ENCODE peak calls at places on chromosomes 4 and X, in five cellular contexts. H is G401, G is activated T-helper 1 cell treated with Interleukin-2 at 50 U/mL for 16 hours, P is GM20000, Z is Peyer's patch. T is an unnamed sample.

GRCh38 chr4:76758290-76758882 is 139.6 kb downstream of the SOWAHB start:
- DNase-seq in P (peak; percentile 51), G (no peak), Z (no peak), H (peak; percentile 83), T (no peak)

GRCh38 chrX:122579521-122579920 is 604.6 kb upstream of the GRIA3 start:
- DNase-seq in P (no peak), Z (no peak), H (no peak), G (no peak), T (no peak)

GRCh38 chr4:168560184-168560834 is 63.5 kb downstream of the PALLD start:
- DNase-seq in Z (no peak), H (no peak), G (no peak), P (no peak), T (no peak)

GRCh38 chr4:6889101-6889735 is 20.4 kb upstream of the TBC1D14 start:
- DNase-seq in G (no peak), H (no peak), Z (no peak), P (no peak), T (no peak)

GRCh38 chr4:170248029-170248428 is 158.3 kb upstream of the AADAT start:
- DNase-seq in Z (no peak), H (no peak), P (no peak), G (no peak), T (no peak)

GRCh38 chrX:66016905-66017658 is 22.8 kb downstream of the VSIG4 start:
- DNase-seq in G (no peak), Z (no peak), H (no peak), P (peak; percentile 4), T (no peak)

GRCh38 chr4:114108869-114109268 is 129.4 kb upstream of the ARSJ start:
- DNase-seq in G (no peak), H (peak; percentile 98), P (no peak), Z (no peak), T (no peak)

GRCh38 chr4:150348079-150348478 is 233.9 kb upstream of the MAB21L2 start:
- DNase-seq in G (no peak), H (no peak), Z (no peak), P (no peak), T (no peak)

GRCh38 chr4:14783011-14783877 is 219.0 kb upstream of the CPEB2 start:
- DNase-seq in Z (no peak), H (no peak), P (peak; percentile 24), G (no peak), T (no peak)

GRCh38 chr4:71941001-71941400 is 90.8 kb upstream of the NPFFR2 start:
- DNase-seq in P (peak; percentile 8), H (peak; percentile 6), Z (no peak), G (no peak), T (no peak)

GRCh38 chr4:38075370-38076152 is 115.4 kb downstream of the PTTG2 start:
- DNase-seq in H (no peak), G (no peak), Z (no peak), P (peak; percentile 28), T (no peak)

GRCh38 chr4:145937990-145938611 is 522 bp downstream of the ZNF827 start:
- DNase-seq in H (peak; percentile 55), Z (peak; percentile 59), P (peak; percentile 70), G (no peak), T (no peak)

GRCh38 chr4:75710246-75710645 is 14.1 kb upstream of the USO1 start:
- DNase-seq in G (no peak), Z (no peak), P (no peak), H (no peak), T (no peak)

GRCh38 chr4:42302348-42302747 is 94.9 kb upstream of the SHISA3 start:
- DNase-seq in H (peak; percentile 13), G (no peak), P (no peak), Z (no peak), T (no peak)

GRCh38 chr4:1928356-1929235 is 57.4 kb downstream of the NSD2 start:
- DNase-seq in G (no peak), P (no peak), H (no peak), Z (no peak), T (no peak)

GRCh38 chrX:39857780-39858179 is 240.0 kb downstream of the BCOR start:
- DNase-seq in H (no peak), P (no peak), G (no peak), Z (no peak), T (no peak)

GRCh38 chrX:53440631-53441517 is 6.7 kb upstream of the HSD17B10 start:
- DNase-seq in G (no peak), P (no peak), Z (peak; percentile 71), H (peak; percentile 74), T (peak; percentile 72)

GRCh38 chrX:45850775-45851433 is 650.2 kb upstream of the DIPK2B start:
- DNase-seq in P (peak; percentile 13), Z (peak; percentile 54), G (peak; percentile 4), H (peak; percentile 13), T (no peak)

GRCh38 chrX:13119386-13119785 is 75.0 kb upstream of the FAM9C start:
- DNase-seq in G (no peak), P (no peak), H (no peak), Z (no peak), T (no peak)

GRCh38 chrX:136086521-136086920 is 60.8 kb upstream of the FHL1 start:
- DNase-seq in P (no peak), H (no peak), Z (no peak), G (no peak), T (no peak)

GRCh38 chr4:122898370-122899150 is 23.8 kb downstream of the NUDT6 start:
- DNase-seq in Z (no peak), G (no peak), H (peak; percentile 6), P (no peak), T (no peak)

GRCh38 chrX:87516716-87517115 is 886 bp upstream of the KLHL4 start:
- DNase-seq in G (no peak), H (no peak), Z (no peak), P (no peak), T (no peak)

GRCh38 chr4:3384771-3385701 is 56.7 kb upstream of the HGFAC start:
- DNase-seq in Z (no peak), H (no peak), G (no peak), P (no peak), T (peak; percentile 91)

GRCh38 chr4:8035371-8035780 is 95.7 kb upstream of the AFAP1 start:
- DNase-seq in Z (no peak), G (no peak), P (no peak), H (no peak), T (no peak)

GRCh38 chrX:24963823-24964222 is 51.9 kb downstream of the ARX start:
- DNase-seq in H (no peak), Z (no peak), G (no peak), P (no peak), T (no peak)

GRCh38 chr4:132860976-132861375 is 288.1 kb upstream of the PCDH10 start:
- DNase-seq in H (no peak), G (no peak), P (no peak), Z (no peak), T (no peak)

GRCh38 chrX:56505866-56506265 is 57.6 kb upstream of the UBQLN2 start:
- DNase-seq in G (no peak), Z (no peak), P (no peak), H (no peak), T (no peak)

GRCh38 chr4:25299476-25300203 is 12.9 kb upstream of the ZCCHC4 start:
- DNase-seq in G (no peak), H (no peak), Z (no peak), P (no peak), T (peak; percentile 55)

GRCh38 chr4:137180349-137180748 is 351.9 kb downstream of the PCDH18 start:
- DNase-seq in G (no peak), H (no peak), Z (no peak), P (no peak), T (no peak)

GRCh38 chr4:54400802-54401201 is 171.7 kb downstream of the PDGFRA start:
- DNase-seq in P (no peak), G (no peak), H (no peak), Z (no peak), T (no peak)

GRCh38 chr4:39044364-39044946 is 12.2 kb upstream of the TMEM156 start:
- DNase-seq in P (peak; percentile 92), Z (peak; percentile 86), G (peak; percentile 84), H (peak; percentile 83), T (peak; percentile 93)

GRCh38 chrX:154380153-154380552 is 1.1 kb downstream of the EMD start:
- DNase-seq in Z (no peak), P (no peak), G (no peak), H (no peak), T (no peak)

GRCh38 chrX:54484666-54485065 is 11.4 kb downstream of the FGD1 start:
- DNase-seq in P (no peak), G (no peak), Z (no peak), H (no peak), T (no peak)

GRCh38 chr4:41413670-41414069 is 124.3 kb upstream of the LIMCH1 start:
- DNase-seq in H (no peak), P (no peak), G (no peak), Z (no peak), T (no peak)

GRCh38 chrX:95382799-95383198 is 1301.8 kb upstream of the DIAPH2 start:
- DNase-seq in P (no peak), G (no peak), Z (no peak), H (no peak), T (no peak)

GRCh38 chr4:10077492-10078335 is 38.9 kb downstream of the WDR1 start:
- DNase-seq in P (no peak), G (no peak), Z (peak; percentile 43), H (no peak), T (no peak)

GRCh38 chrX:130915302-130915701 is 12.3 kb upstream of the ENOX2 start:
- DNase-seq in H (no peak), Z (no peak), G (no peak), P (no peak), T (no peak)

GRCh38 chr4:33725861-33726260 is 2518.5 kb downstream of the ARAP2 start:
- DNase-seq in Z (no peak), G (no peak), P (no peak), H (no peak), T (no peak)

GRCh38 chr4:3302164-3302785 is 9.5 kb downstream of the RGS12 start:
- DNase-seq in P (peak; percentile 64), H (no peak), Z (peak; percentile 43), G (peak; percentile 65), T (peak; percentile 42)

GRCh38 chrX:150361777-150362351 is 1.3 kb upstream of the MAMLD1 start:
- DNase-seq in P (no peak), G (no peak), Z (no peak), H (peak; percentile 34), T (no peak)

T was measured in ureter.